ENCODE peak calls at places on chromosome 1, in nine cellular contexts. One of them, this sample, is unnamed.

GRCh38 chr1:206706298-206706791 is 21.6 kb downstream of the MAPKAPK2 start:
- DNase-seq in cardiac muscle cell: no peak
- DNase-seq in esophagus muscularis mucosa: no peak
- DNase-seq in G401: no peak
- DNase-seq in CD8-positive, alpha-beta T cell: no peak
- DNase-seq in lower lobe of right lung: no peak
- DNase-seq in type B pancreatic cell: no peak
- DNase-seq in kidney tubule cell: peak
- DNase-seq in T follicular helper cell: no peak
- DNase-seq in this sample: no peak

GRCh38 chr1:207861442-207862177 is 49.3 kb downstream of the CD34 start:
- DNase-seq in lower lobe of right lung: no peak
- DNase-seq in cardiac muscle cell: no peak
- DNase-seq in T follicular helper cell: no peak
- DNase-seq in kidney tubule cell: peak
- DNase-seq in CD8-positive, alpha-beta T cell: peak
- DNase-seq in esophagus muscularis mucosa: no peak
- DNase-seq in G401: no peak
- DNase-seq in type B pancreatic cell: no peak
- DNase-seq in this sample: no peak

GRCh38 chr1:162548170-162548569 is 13.4 kb upstream of the UAP1 start:
- DNase-seq in lower lobe of right lung: no peak
- DNase-seq in G401: no peak
- DNase-seq in cardiac muscle cell: no peak
- DNase-seq in T follicular helper cell: no peak
- DNase-seq in kidney tubule cell: no peak
- DNase-seq in esophagus muscularis mucosa: no peak
- DNase-seq in type B pancreatic cell: no peak
- DNase-seq in CD8-positive, alpha-beta T cell: no peak
- DNase-seq in this sample: no peak

GRCh38 chr1:114504023-114504422 is 7.0 kb downstream of the TRIM33 start:
- DNase-seq in G401: no peak
- DNase-seq in lower lobe of right lung: no peak
- DNase-seq in type B pancreatic cell: no peak
- DNase-seq in kidney tubule cell: no peak
- DNase-seq in esophagus muscularis mucosa: no peak
- DNase-seq in CD8-positive, alpha-beta T cell: no peak
- DNase-seq in cardiac muscle cell: no peak
- DNase-seq in T follicular helper cell: no peak
- DNase-seq in this sample: no peak

GRCh38 chr1:78760858-78761257 is 111.2 kb downstream of the IFI44 start:
- DNase-seq in esophagus muscularis mucosa: no peak
- DNase-seq in cardiac muscle cell: no peak
- DNase-seq in CD8-positive, alpha-beta T cell: no peak
- DNase-seq in kidney tubule cell: no peak
- DNase-seq in lower lobe of right lung: no peak
- DNase-seq in T follicular helper cell: no peak
- DNase-seq in type B pancreatic cell: no peak
- DNase-seq in G401: no peak
- DNase-seq in this sample: no peak

GRCh38 chr1:247077768-247078314 is 770 bp downstream of the ZNF670 start:
- DNase-seq in esophagus muscularis mucosa: no peak
- DNase-seq in kidney tubule cell: peak
- DNase-seq in CD8-positive, alpha-beta T cell: no peak
- DNase-seq in type B pancreatic cell: no peak
- DNase-seq in T follicular helper cell: no peak
- DNase-seq in lower lobe of right lung: no peak
- DNase-seq in cardiac muscle cell: no peak
- DNase-seq in G401: peak
- DNase-seq in this sample: no peak

GRCh38 chr1:207944571-207944970 is 33.6 kb upstream of the CD34 start:
- DNase-seq in CD8-positive, alpha-beta T cell: no peak
- DNase-seq in G401: no peak
- DNase-seq in T follicular helper cell: no peak
- DNase-seq in cardiac muscle cell: no peak
- DNase-seq in esophagus muscularis mucosa: no peak
- DNase-seq in type B pancreatic cell: no peak
- DNase-seq in kidney tubule cell: peak
- DNase-seq in lower lobe of right lung: no peak
- DNase-seq in this sample: no peak

GRCh38 chr1:186082235-186082937 is 292.7 kb downstream of the TPR start:
- DNase-seq in lower lobe of right lung: peak
- DNase-seq in esophagus muscularis mucosa: peak
- DNase-seq in type B pancreatic cell: peak
- DNase-seq in kidney tubule cell: peak
- DNase-seq in cardiac muscle cell: peak
- DNase-seq in CD8-positive, alpha-beta T cell: no peak
- DNase-seq in T follicular helper cell: no peak
- DNase-seq in G401: peak
- DNase-seq in this sample: peak

GRCh38 chr1:20616468-20617156 is 16.6 kb upstream of the PINK1 start:
- DNase-seq in esophagus muscularis mucosa: no peak
- DNase-seq in T follicular helper cell: no peak
- DNase-seq in type B pancreatic cell: no peak
- DNase-seq in kidney tubule cell: peak
- DNase-seq in CD8-positive, alpha-beta T cell: no peak
- DNase-seq in G401: peak
- DNase-seq in lower lobe of right lung: no peak
- DNase-seq in cardiac muscle cell: no peak
- DNase-seq in this sample: no peak

GRCh38 chr1:42529724-42530161 is 66.7 kb downstream of the CCDC30 start:
- DNase-seq in kidney tubule cell: peak
- DNase-seq in CD8-positive, alpha-beta T cell: no peak
- DNase-seq in lower lobe of right lung: no peak
- DNase-seq in type B pancreatic cell: no peak
- DNase-seq in T follicular helper cell: no peak
- DNase-seq in esophagus muscularis mucosa: no peak
- DNase-seq in G401: no peak
- DNase-seq in cardiac muscle cell: no peak
- DNase-seq in this sample: no peak

GRCh38 chr1:109158433-109158832 is 44.5 kb downstream of the ELAPOR1 start:
- DNase-seq in esophagus muscularis mucosa: no peak
- DNase-seq in cardiac muscle cell: no peak
- DNase-seq in T follicular helper cell: no peak
- DNase-seq in kidney tubule cell: no peak
- DNase-seq in lower lobe of right lung: no peak
- DNase-seq in G401: no peak
- DNase-seq in CD8-positive, alpha-beta T cell: no peak
- DNase-seq in type B pancreatic cell: no peak
- DNase-seq in this sample: no peak

GRCh38 chr1:234722904-234723588 is 113.1 kb upstream of the IRF2BP2 start:
- DNase-seq in cardiac muscle cell: no peak
- DNase-seq in type B pancreatic cell: no peak
- DNase-seq in G401: peak
- DNase-seq in CD8-positive, alpha-beta T cell: peak
- DNase-seq in T follicular helper cell: peak
- DNase-seq in lower lobe of right lung: no peak
- DNase-seq in esophagus muscularis mucosa: peak
- DNase-seq in kidney tubule cell: peak
- DNase-seq in this sample: no peak

GRCh38 chr1:9410737-9411297 is 118.1 kb downstream of the SPSB1 start:
- DNase-seq in CD8-positive, alpha-beta T cell: no peak
- DNase-seq in kidney tubule cell: no peak
- DNase-seq in lower lobe of right lung: no peak
- DNase-seq in esophagus muscularis mucosa: no peak
- DNase-seq in G401: peak
- DNase-seq in type B pancreatic cell: no peak
- DNase-seq in cardiac muscle cell: peak
- DNase-seq in T follicular helper cell: no peak
- DNase-seq in this sample: no peak

GRCh38 chr1:229059671-229060079 is 211.2 kb upstream of the RAB4A start:
- DNase-seq in T follicular helper cell: no peak
- DNase-seq in kidney tubule cell: no peak
- DNase-seq in CD8-positive, alpha-beta T cell: no peak
- DNase-seq in type B pancreatic cell: no peak
- DNase-seq in esophagus muscularis mucosa: no peak
- DNase-seq in cardiac muscle cell: no peak
- DNase-seq in G401: peak
- DNase-seq in lower lobe of right lung: no peak
- DNase-seq in this sample: no peak

GRCh38 chr1:65948609-65949229 is 156.0 kb downstream of the PDE4B start:
- DNase-seq in kidney tubule cell: peak
- DNase-seq in T follicular helper cell: no peak
- DNase-seq in type B pancreatic cell: no peak
- DNase-seq in lower lobe of right lung: no peak
- DNase-seq in esophagus muscularis mucosa: no peak
- DNase-seq in cardiac muscle cell: no peak
- DNase-seq in CD8-positive, alpha-beta T cell: no peak
- DNase-seq in G401: no peak
- DNase-seq in this sample: no peak

GRCh38 chr1:27144349-27144748 is 10.6 kb downstream of the SLC9A1 start:
- DNase-seq in cardiac muscle cell: no peak
- DNase-seq in T follicular helper cell: no peak
- DNase-seq in type B pancreatic cell: no peak
- DNase-seq in kidney tubule cell: no peak
- DNase-seq in G401: no peak
- DNase-seq in CD8-positive, alpha-beta T cell: no peak
- DNase-seq in lower lobe of right lung: no peak
- DNase-seq in esophagus muscularis mucosa: no peak
- DNase-seq in this sample: no peak

GRCh38 chr1:48018799-48019198 is 21.6 kb upstream of the TRABD2B start:
- DNase-seq in cardiac muscle cell: no peak
- DNase-seq in lower lobe of right lung: no peak
- DNase-seq in esophagus muscularis mucosa: no peak
- DNase-seq in T follicular helper cell: no peak
- DNase-seq in CD8-positive, alpha-beta T cell: no peak
- DNase-seq in G401: no peak
- DNase-seq in type B pancreatic cell: no peak
- DNase-seq in kidney tubule cell: no peak
- DNase-seq in this sample: no peak

GRCh38 chr1:87392241-87393192 is 63.8 kb downstream of the LMO4 start:
- DNase-seq in esophagus muscularis mucosa: no peak
- DNase-seq in type B pancreatic cell: no peak
- DNase-seq in kidney tubule cell: peak
- DNase-seq in CD8-positive, alpha-beta T cell: no peak
- DNase-seq in lower lobe of right lung: no peak
- DNase-seq in T follicular helper cell: no peak
- DNase-seq in cardiac muscle cell: no peak
- DNase-seq in G401: no peak
- DNase-seq in this sample: no peak

GRCh38 chr1:246506785-246507639 is at the start of gene SMYD3:
- DNase-seq in esophagus muscularis mucosa: peak
- DNase-seq in T follicular helper cell: peak
- DNase-seq in cardiac muscle cell: peak
- DNase-seq in CD8-positive, alpha-beta T cell: peak
- DNase-seq in kidney tubule cell: peak
- DNase-seq in lower lobe of right lung: peak
- DNase-seq in G401: peak
- DNase-seq in type B pancreatic cell: peak
- DNase-seq in this sample: peak

This sample was measured in GM18507.